ENCODE peak calls at places on chromosomes 6 and 20, in five cellular contexts. F, J, B, D and Z are unnamed samples.

GRCh38 chr20:17646901-17647301 is 35.1 kb downstream of the RRBP1 start:
- DNase-seq in F (no peak), J (no peak), B (no peak), D (peak; percentile 33), Z (no peak)

GRCh38 chr6:158783851-158784250 is 35.3 kb downstream of the EZR start:
- DNase-seq in F (no peak), J (no peak), B (no peak), D (no peak), Z (no peak)

GRCh38 chr20:52731086-52731485 is 241.1 kb upstream of the TSHZ2 start:
- DNase-seq in F (no peak), J (no peak), B (no peak), D (peak; percentile 78), Z (no peak)

GRCh38 chr6:161029195-161029809 is 37.7 kb downstream of the MAP3K4 start:
- DNase-seq in F (no peak), J (peak; percentile 64), B (no peak), D (no peak), Z (peak; percentile 17)

GRCh38 chr20:63652192-63652980 is 838 bp downstream of the STMN3 start:
- DNase-seq in F (no peak), J (no peak), B (no peak), D (peak; percentile 67), Z (no peak)

GRCh38 chr6:168514216-168514615 is 73.2 kb downstream of the SMOC2 start:
- DNase-seq in F (peak; percentile 60), J (no peak), B (no peak), D (no peak), Z (no peak)

GRCh38 chr20:39381598-39381997 is 419.5 kb downstream of the DHX35 start:
- DNase-seq in F (no peak), J (no peak), B (no peak), D (peak; percentile 32), Z (no peak)

GRCh38 chr20:24134284-24134683 is 145.7 kb upstream of the GGTLC1 start:
- DNase-seq in F (no peak), J (no peak), B (no peak), D (no peak), Z (no peak)

GRCh38 chr6:87164004-87164403 is 8.6 kb downstream of the ZNF292 start:
- DNase-seq in F (no peak), J (no peak), B (no peak), D (no peak), Z (no peak)

GRCh38 chr6:87161299-87161698 is 5.9 kb downstream of the ZNF292 start:
- DNase-seq in F (no peak), J (no peak), B (no peak), D (no peak), Z (no peak)

GRCh38 chr6:87164506-87164905 is 9.1 kb downstream of the ZNF292 start:
- DNase-seq in F (no peak), J (no peak), B (no peak), D (no peak), Z (no peak)

GRCh38 chr6:87165169-87165568 is 9.8 kb downstream of the ZNF292 start:
- DNase-seq in F (no peak), J (no peak), B (no peak), D (no peak), Z (no peak)
- H3K4me3 ChIP-seq in F (no peak overlapping the region), J (no peak overlapping the region), B (no peak overlapping the region), D (no peak overlapping the region), Z (no peak overlapping the region)

DNA sequence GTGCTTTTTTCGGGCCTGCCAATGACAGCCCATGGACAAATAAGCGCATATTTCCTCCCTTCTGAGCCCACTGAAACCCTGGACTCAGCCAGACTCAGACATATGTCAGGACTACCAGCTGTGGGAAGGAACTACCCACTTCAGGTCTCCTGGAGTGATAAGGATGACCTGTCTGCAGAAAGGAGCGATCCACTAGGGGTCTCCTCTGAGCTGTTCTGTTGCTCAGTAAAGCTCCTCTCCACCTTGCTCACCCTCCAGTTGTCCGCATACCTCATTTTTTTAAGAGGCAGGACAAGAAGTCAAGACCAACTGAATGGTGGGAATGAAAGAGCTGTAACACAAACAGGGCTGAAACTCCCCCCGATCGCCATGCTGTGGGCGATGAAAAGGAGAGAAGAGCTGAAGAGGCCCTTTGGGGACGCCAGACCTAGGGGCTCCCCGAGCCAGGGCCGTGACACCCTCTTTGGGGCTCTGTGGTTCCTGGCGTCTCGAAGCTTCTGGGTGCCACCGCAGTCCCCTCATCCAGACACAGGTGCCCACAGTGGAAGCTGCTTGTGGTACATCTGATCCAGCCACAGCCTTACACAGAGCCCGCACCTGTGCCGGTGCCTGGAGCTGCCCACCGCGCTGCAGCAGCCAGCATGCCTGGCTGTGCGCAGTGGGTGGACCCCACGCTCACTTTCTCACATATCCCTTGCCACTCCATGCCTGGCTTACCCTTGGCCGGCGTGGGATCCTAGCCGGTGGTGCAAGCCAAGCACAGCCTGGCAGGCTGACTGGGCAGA is 68.8 kb downstream of the EYS start:
- DNase-seq in F (no peak), J (no peak), B (no peak), D (peak; percentile 56), Z (no peak)
- TF ChIP-seq CTCF in F (no peak), J (peak; percentile 21), B (peak; percentile 7), D (peak; percentile 59), Z (no peak)

GRCh38 chr6:108653864-108654402 is 93.2 kb downstream of the FOXO3 start:
- DNase-seq in F (peak; percentile 79), J (no peak), B (no peak), D (no peak), Z (no peak)
- H3K4me3 ChIP-seq in F (no peak overlapping the region), J (no peak overlapping the region), B (no peak overlapping the region), D (no peak overlapping the region), Z (no peak overlapping the region)

GRCh38 chr20:54172532-54172855 is 1.3 kb downstream of the CYP24A1 start:
- DNase-seq in F (no peak), J (no peak), B (no peak), D (no peak), Z (no peak)

GRCh38 chr20:54174452-54175175 is 828 bp upstream of the CYP24A1 start:
- DNase-seq in F (no peak), J (no peak), B (no peak), D (peak; percentile 19), Z (no peak)

GRCh38 chr20:54172856-54173652 is 732 bp downstream of the CYP24A1 start:
- DNase-seq in F (no peak), J (no peak), B (no peak), D (peak; percentile 73), Z (no peak)

GRCh38 chr20:54176610-54177009 is 2.8 kb upstream of the CYP24A1 start:
- DNase-seq in F (no peak), J (no peak), B (no peak), D (no peak), Z (no peak)

GRCh38 chr20:54173653-54174451 is at the start of gene CYP24A1:
- DNase-seq in F (no peak), J (no peak), B (no peak), D (peak; percentile 65), Z (no peak)
- TF ChIP-seq CTCF in F (no peak), J (no peak), B (no peak), D (no peak), Z (no peak)